ENCODE peak calls at places on chromosomes 1 and 21, in ten cellular contexts. T is body of pancreas; E is uterus; A is pancreas; Y is AG04450; C is K562; J is astrocyte; Q is CD8-positive, alpha-beta memory T cell; H is mesenchymal stem cell; N is CD4-positive, CD25-positive, alpha-beta regulatory T cell. L is an unnamed sample.

GRCh38 chr21:27329255-27329851 is 362.5 kb upstream of the ADAMTS5 start:
- DNase-seq in T (no peak), E (no peak), A (no peak), Y (peak; percentile 65), C (no peak), J (no peak), Q (no peak), H (peak; percentile 68), N (no peak), L (no peak)

GRCh38 chr1:100671604-100672003 is 47.9 kb upstream of the VCAM1 start:
- DNase-seq in T (no peak), E (no peak), A (no peak), Y (peak; percentile 8), C (no peak), J (no peak), Q (no peak), H (no peak), N (no peak), L (no peak)

GRCh38 chr1:59973719-59974118 is 47.1 kb upstream of the CYP2J2 start:
- DNase-seq in T (no peak), E (no peak), A (no peak), Y (no peak), C (no peak), J (no peak), Q (no peak), H (no peak), N (no peak), L (no peak)

GRCh38 chr1:153842006-153842471 is 66.8 kb downstream of the SLC27A3 start:
- DNase-seq in T (no peak), E (no peak), A (no peak), Y (no peak), C (no peak), J (peak; percentile 21), Q (no peak), H (no peak), N (no peak), L (no peak)

GRCh38 chr1:62906428-62906886 is 122.5 kb downstream of the ATG4C start:
- DNase-seq in T (no peak), E (no peak), A (no peak), Y (no peak), C (peak; percentile 39), J (no peak), Q (no peak), H (peak; percentile 6), N (peak; percentile 4), L (no peak)

GRCh38 chr1:20787775-20788488 is 825 bp upstream of the HP1BP3 start:
- DNase-seq in T (peak; percentile 27), E (no peak), A (no peak), Y (no peak), C (peak; percentile 66), J (peak; percentile 83), Q (no peak), H (peak; percentile 89), N (no peak), L (peak; percentile 36)

GRCh38 chr21:36729301-36729970 is 30.5 kb downstream of the SIM2 start:
- DNase-seq in T (no peak), E (no peak), A (no peak), Y (no peak), C (no peak), J (no peak), Q (no peak), H (no peak), N (no peak), L (no peak)

GRCh38 chr1:15850450-15851079 is 3.1 kb downstream of the SPEN start:
- DNase-seq in T (no peak), E (no peak), A (no peak), Y (no peak), C (no peak), J (no peak), Q (no peak), H (peak; percentile 46), N (no peak), L (no peak)

GRCh38 chr1:77742011-77742555 is 17.6 kb downstream of the USP33 start:
- DNase-seq in T (no peak), E (no peak), A (no peak), Y (no peak), C (peak; percentile 12), J (no peak), Q (no peak), H (no peak), N (no peak), L (no peak)

GRCh38 chr1:214496126-214496525 is 55.3 kb downstream of the PTPN14 start:
- DNase-seq in T (no peak), E (no peak), A (no peak), Y (no peak), C (no peak), J (no peak), Q (no peak), H (peak; percentile 35), N (no peak), L (peak; percentile 40)

GRCh38 chr1:173344034-173344743 is 132.9 kb upstream of the PRDX6 start:
- DNase-seq in T (no peak), E (no peak), A (no peak), Y (no peak), C (no peak), J (no peak), Q (no peak), H (no peak), N (no peak), L (no peak)

GRCh38 chr1:44785027-44785376 is 3.0 kb downstream of the BEST4 start:
- DNase-seq in T (no peak), E (no peak), A (no peak), Y (no peak), C (no peak), J (no peak), Q (no peak), H (no peak), N (no peak), L (no peak)

GRCh38 chr1:187413770-187414169 is 585.0 kb downstream of the PLA2G4A start:
- DNase-seq in T (no peak), E (no peak), A (no peak), Y (no peak), C (no peak), J (no peak), Q (no peak), H (peak; percentile 9), N (no peak), L (no peak)

GRCh38 chr1:61585714-61586113 is 139.2 kb downstream of the TM2D1 start:
- DNase-seq in T (no peak), E (no peak), A (no peak), Y (no peak), C (no peak), J (no peak), Q (no peak), H (no peak), N (no peak), L (no peak)

GRCh38 chr1:159945483-159946241 is at the start of gene IGSF9:
- DNase-seq in T (peak; percentile 91), E (peak; percentile 91), A (peak; percentile 90), Y (no peak), C (peak; percentile 90), J (peak; percentile 55), Q (peak; percentile 78), H (peak; percentile 62), N (peak; percentile 69), L (peak; percentile 100)

GRCh38 chr21:10521091-10521598 is at the start of gene TPTE:
- DNase-seq in T (no peak), E (no peak), A (no peak), Y (no peak), C (no peak), J (no peak), Q (no peak), H (no peak), N (no peak), L (no peak)
- H3K9me3 ChIP-seq in T (no peaks in the 10 kb centered on the region), E (peaks cover 7% of the 10 kb centered on the region), A (no peaks in the 10 kb centered on the region), Y (peaks cover 48% of the 10 kb centered on the region), C (no peaks in the 10 kb centered on the region), J (peaks cover 9% of the 10 kb centered on the region), Q (no peaks in the 10 kb centered on the region), H (peaks cover 25% of the 10 kb centered on the region), N (peaks cover 38% of the 10 kb centered on the region), L (peaks cover 13% of the 10 kb centered on the region)

GRCh38 chr21:41255190-41255589 is 61.4 kb upstream of the FAM3B start:
- DNase-seq in T (no peak), E (no peak), A (no peak), Y (no peak), C (no peak), J (no peak), Q (no peak), H (no peak), N (no peak), L (no peak)
- H3K27ac ChIP-seq in T (no peak overlapping the region), E (no peak overlapping the region), A (no peak overlapping the region), Y (no peak overlapping the region), C (no peak overlapping the region), J (peak overlapping the region; percentile 71), Q (no peak overlapping the region), H (no peak overlapping the region), N (no peak overlapping the region), L (no peak overlapping the region)

GRCh38 chr1:85563139-85563538 is 17.4 kb upstream of the CCN1 start:
- DNase-seq in T (no peak), E (no peak), A (no peak), Y (no peak), C (no peak), J (no peak), Q (no peak), H (peak; percentile 58), N (no peak), L (no peak)
- H3K4me3 ChIP-seq in T (no peak overlapping the region), E (no peak overlapping the region), A (no peak overlapping the region), Y (no peak overlapping the region), C (no peak overlapping the region), J (no peak overlapping the region), Q (no peak overlapping the region), H (no peak overlapping the region), N (no peak overlapping the region), L (no peak overlapping the region)

GRCh38 chr1:3017440-3018050 is 3.7 kb upstream of the ACTRT2 start:
- DNase-seq in T (peak; percentile 35), E (peak; percentile 9), A (no peak), Y (no peak), C (no peak), J (no peak), Q (no peak), H (no peak), N (no peak), L (no peak)
- H3K9me3 ChIP-seq in T (no peaks in the 10 kb centered on the region), E (no peaks in the 10 kb centered on the region), A (no peaks in the 10 kb centered on the region), Y (peaks cover 92% of the 10 kb centered on the region), C (no peaks in the 10 kb centered on the region), J (no peaks in the 10 kb centered on the region), Q (no peaks in the 10 kb centered on the region), H (no peaks in the 10 kb centered on the region), N (no peaks in the 10 kb centered on the region), L (no peaks in the 10 kb centered on the region)

DNA sequence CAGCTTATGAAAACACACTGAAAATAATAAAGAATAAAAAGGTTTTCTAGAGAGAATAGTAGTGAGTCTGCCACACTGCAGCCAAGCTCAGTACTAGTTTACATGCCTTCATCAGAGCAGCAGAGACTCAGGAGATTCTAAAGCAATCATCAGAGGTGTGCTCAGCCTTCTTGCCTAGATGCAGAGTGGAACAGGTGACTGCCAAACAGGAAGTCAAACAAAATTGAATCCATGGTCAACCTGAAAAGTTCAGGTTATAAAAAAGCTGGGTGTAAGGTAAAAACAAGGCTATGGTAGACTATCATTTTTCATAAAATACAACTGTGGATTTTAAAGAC is 165.3 kb upstream of the C1orf105 start:
- DNase-seq in T (no peak), E (no peak), A (no peak), Y (no peak), C (no peak), J (no peak), Q (no peak), H (no peak), N (peak; percentile 41), L (no peak)
- H3K27ac ChIP-seq in T (no peak overlapping the region), E (no peak overlapping the region), A (no peak overlapping the region), Y (no peak overlapping the region), C (no peak overlapping the region), J (peak overlapping the region; percentile 96), Q (no peak overlapping the region), H (peak overlapping the region; percentile 98), N (no peak overlapping the region), L (no peak overlapping the region)